ENCODE peak calls at places on chromosomes 11 and 22, in five cellular contexts. B is NCI-H345, Q is right cardiac atrium, W is NCI-H1092 treated with DMSO at 0.1 percent for 48 hours, C is endothelial cell. A is an unnamed sample.

GRCh38 chr11:110728883-110729282 is 16.6 kb upstream of the ARHGAP20 start:
- DNase-seq in B (no peak), Q (no peak), W (no peak), C (no peak), A (no peak)

GRCh38 chr11:116278076-116278475 is 494.7 kb downstream of the BUD13 start:
- DNase-seq in B (no peak), Q (no peak), W (no peak), C (no peak), A (no peak)

GRCh38 chr11:107183963-107184362 is 165.7 kb upstream of the GUCY1A2 start:
- DNase-seq in B (no peak), Q (no peak), W (no peak), C (no peak), A (no peak)

GRCh38 chr22:25488244-25489020 is 76.0 kb upstream of the GRK3 start:
- DNase-seq in B (peak; percentile 59), Q (peak; percentile 85), W (peak; percentile 81), C (no peak), A (peak; percentile 41)

GRCh38 chr22:35023692-35024363 is 42.1 kb upstream of the ISX start:
- DNase-seq in B (peak; percentile 50), Q (peak; percentile 81), W (peak; percentile 46), C (peak; percentile 85), A (peak; percentile 58)

GRCh38 chr11:57244911-57245310 is 7.9 kb upstream of the APLNR start:
- DNase-seq in B (no peak), Q (peak; percentile 44), W (no peak), C (no peak), A (no peak)

GRCh38 chr11:116976941-116977570 is 121.2 kb downstream of the SIK3 start:
- DNase-seq in B (no peak), Q (no peak), W (no peak), C (no peak), A (no peak)

GRCh38 chr22:48340191-48340590 is 1487.5 kb downstream of the BRD1 start:
- DNase-seq in B (no peak), Q (no peak), W (no peak), C (no peak), A (no peak)

GRCh38 chr11:90134420-90135003 is at the start of gene NAALAD2:
- DNase-seq in B (peak; percentile 18), Q (peak; percentile 78), W (no peak), C (peak; percentile 55), A (no peak)

GRCh38 chr11:75275581-75275980 is 35.0 kb downstream of the TPBGL start:
- DNase-seq in B (no peak), Q (peak; percentile 77), W (peak; percentile 16), C (no peak), A (no peak)

GRCh38 chr22:46661221-46661851 is 41.1 kb downstream of the GRAMD4 start:
- DNase-seq in B (peak; percentile 77), Q (peak; percentile 40), W (peak; percentile 11), C (no peak), A (peak; percentile 82)

GRCh38 chr11:28338371-28338770 is 230.2 kb downstream of the METTL15 start:
- DNase-seq in B (no peak), Q (no peak), W (no peak), C (no peak), A (no peak)

GRCh38 chr11:86143429-86144030 is 74.6 kb upstream of the PICALM start:
- DNase-seq in B (no peak), Q (peak; percentile 72), W (no peak), C (no peak), A (no peak)

GRCh38 chr11:9838229-9838628 is 174.4 kb downstream of the SWAP70 start:
- DNase-seq in B (no peak), Q (no peak), W (no peak), C (no peak), A (no peak)

A was measured in NCI-H1105 treated with DMSO at 0.1 percent for 48 hours.